ENCODE peak calls at places on chromosomes 7 and 10, in four cellular contexts. V is K562, T is GM12878, Y is HepG2. H is an unnamed sample.

GRCh38 chr7:96127746-96128145 is 194.2 kb downstream of the SLC25A13 start:
- DNase-seq in V (no peak), T (no peak), Y (no peak), H (no peak)

GRCh38 chr7:867001-867405 is 9.4 kb upstream of the GET4 start:
- DNase-seq in V (no peak), T (no peak), Y (no peak), H (no peak)

GRCh38 chr10:72688208-72688651 is 3.7 kb upstream of the MCU start:
- DNase-seq in V (peak; percentile 55), T (no peak), Y (peak; percentile 86), H (no peak)

GRCh38 chr7:152869677-152870051 is 110.1 kb downstream of the ACTR3B start:
- DNase-seq in V (no peak), T (no peak), Y (no peak), H (no peak)

GRCh38 chr10:97633921-97634320 is 621 bp upstream of the MORN4 start:
- DNase-seq in V (peak; percentile 57), T (no peak), Y (peak; percentile 7), H (no peak)

GRCh38 chr7:65812281-65812680 is 60.6 kb upstream of the VKORC1L1 start:
- DNase-seq in V (no peak), T (no peak), Y (no peak), H (no peak)

GRCh38 chr7:45972629-45973312 is 51.7 kb upstream of the IGFBP3 start:
- DNase-seq in V (no peak), T (no peak), Y (peak; percentile 88), H (no peak)

GRCh38 chr10:7707102-7707501 is 4.0 kb downstream of the ITIH2 start:
- DNase-seq in V (no peak), T (no peak), Y (peak; percentile 97), H (no peak)

GRCh38 chr10:132845780-132846595 is 60.0 kb upstream of the NKX6-2 start:
- DNase-seq in V (no peak), T (no peak), Y (no peak), H (no peak)

GRCh38 chr7:137084607-137085380 is 216.3 kb downstream of the CHRM2 start:
- DNase-seq in V (no peak), T (no peak), Y (no peak), H (no peak)

GRCh38 chr7:137940656-137941518 is 61.0 kb downstream of the CREB3L2 start:
- DNase-seq in V (peak; percentile 69), T (no peak), Y (peak; percentile 74), H (no peak)

GRCh38 chr7:24572421-24573007 is 738 bp upstream of the PALS2 start:
- DNase-seq in V (peak; percentile 20), T (no peak), Y (peak; percentile 13), H (peak; percentile 18)

GRCh38 chr7:14691597-14692203 is 210.9 kb downstream of the DGKB start:
- DNase-seq in V (peak; percentile 57), T (no peak), Y (peak; percentile 1), H (no peak)

GRCh38 chr7:64562246-64562620 is 638 bp downstream of the ZNF680 start:
- DNase-seq in V (no peak), T (no peak), Y (no peak), H (no peak)

GRCh38 chr10:43006490-43006889 is 70.4 kb upstream of the RET start:
- DNase-seq in V (no peak), T (no peak), Y (no peak), H (no peak)

GRCh38 chr7:112892263-112892662 is 102.1 kb upstream of the TMEM168 start:
- DNase-seq in V (no peak), T (no peak), Y (no peak), H (no peak)

GRCh38 chr7:371119-371778 is 81.3 kb downstream of the FOXL3 start:
- DNase-seq in V (peak; percentile 28), T (no peak), Y (peak; percentile 90), H (peak; percentile 50)

GRCh38 chr7:32385316-32385956 is 104.7 kb downstream of the LSM5 start:
- DNase-seq in V (no peak), T (no peak), Y (no peak), H (no peak)

GRCh38 chr7:90594791-90595317 is 1.3 kb upstream of the CDK14 start:
- DNase-seq in V (no peak), T (no peak), Y (no peak), H (peak; percentile 32)

GRCh38 chr10:132575320-132576201 is 38.0 kb downstream of the INPP5A start:
- DNase-seq in V (no peak), T (peak; percentile 89), Y (no peak), H (no peak)

GRCh38 chr10:24708081-24708480 is 15.6 kb downstream of the ARHGAP21 start:
- DNase-seq in V (no peak), T (no peak), Y (no peak), H (no peak)

GRCh38 chr10:7162331-7162730 is 248.5 kb downstream of the SFMBT2 start:
- DNase-seq in V (no peak), T (no peak), Y (no peak), H (no peak)

GRCh38 chr7:135448753-135449152 is 61.1 kb downstream of the CNOT4 start:
- DNase-seq in V (no peak), T (no peak), Y (no peak), H (no peak)

GRCh38 chr10:17006631-17007161 is 122.9 kb downstream of the CUBN start:
- DNase-seq in V (no peak), T (no peak), Y (no peak), H (no peak)

GRCh38 chr10:131946321-131946751 is 35.4 kb downstream of the BNIP3 start:
- DNase-seq in V (no peak), T (no peak), Y (no peak), H (no peak)

GRCh38 chr10:126469692-126470091 is 81.4 kb upstream of the ADAM12 start:
- DNase-seq in V (no peak), T (no peak), Y (no peak), H (no peak)

GRCh38 chr10:126468876-126469643 is 80.8 kb upstream of the ADAM12 start:
- DNase-seq in V (no peak), T (no peak), Y (no peak), H (no peak)

GRCh38 chr10:126465771-126466170 is 77.5 kb upstream of the ADAM12 start:
- DNase-seq in V (no peak), T (no peak), Y (no peak), H (no peak)

GRCh38 chr10:126463306-126463705 is 75.0 kb upstream of the ADAM12 start:
- DNase-seq in V (no peak), T (no peak), Y (no peak), H (peak; percentile 3)

DNA sequence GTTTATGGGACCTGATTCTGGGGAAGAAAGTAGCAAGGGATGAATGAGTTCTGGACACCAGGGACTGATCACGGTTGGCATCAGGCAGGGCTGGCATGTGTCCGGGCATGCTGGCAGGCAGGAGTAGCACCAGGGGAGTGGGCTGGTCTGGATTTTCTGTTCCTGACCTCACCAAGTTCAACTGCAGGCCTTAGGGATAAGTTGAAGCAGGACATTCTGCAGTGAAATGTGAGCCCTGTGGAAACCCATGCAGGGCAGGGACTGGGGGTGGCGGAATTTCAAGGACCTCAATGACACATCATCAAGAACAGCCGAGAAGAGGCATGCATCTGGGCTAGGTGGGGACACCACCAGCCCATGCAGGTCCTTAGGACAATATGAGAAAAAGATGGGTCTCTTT is 80.2 kb upstream of the ADAM12 start:
- DNase-seq in V (no peak), T (no peak), Y (no peak), H (no peak)
- TF ChIP-seq FOXK2 in V (no peak), T (no peak), Y (no peak), H (no peak)

GRCh38 chr10:20272575-20272974 is 456.3 kb downstream of the PLXDC2 start:
- DNase-seq in V (no peak), T (no peak), Y (no peak), H (no peak)

GRCh38 chr10:20271490-20271889 is 455.3 kb downstream of the PLXDC2 start:
- DNase-seq in V (no peak), T (no peak), Y (no peak), H (no peak)

GRCh38 chr10:20277820-20278219 is 461.6 kb downstream of the PLXDC2 start:
- DNase-seq in V (no peak), T (no peak), Y (no peak), H (no peak)

GRCh38 chr10:20274580-20274979 is 458.3 kb downstream of the PLXDC2 start:
- DNase-seq in V (no peak), T (no peak), Y (no peak), H (no peak)

GRCh38 chr10:20276127-20276979 is 460.1 kb downstream of the PLXDC2 start:
- DNase-seq in V (no peak), T (no peak), Y (peak; percentile 65), H (no peak)
- TF ChIP-seq BHLHE40 in V (no peak), T (no peak), Y (no peak), H (no peak)

GRCh38 chr10:119263966-119264621 is 56.7 kb downstream of the GRK5 start:
- DNase-seq in V (no peak), T (no peak), Y (no peak), H (no peak)
- TF ChIP-seq FOXK2 in V (no peak), T (no peak), Y (no peak), H (no peak)

DNA sequence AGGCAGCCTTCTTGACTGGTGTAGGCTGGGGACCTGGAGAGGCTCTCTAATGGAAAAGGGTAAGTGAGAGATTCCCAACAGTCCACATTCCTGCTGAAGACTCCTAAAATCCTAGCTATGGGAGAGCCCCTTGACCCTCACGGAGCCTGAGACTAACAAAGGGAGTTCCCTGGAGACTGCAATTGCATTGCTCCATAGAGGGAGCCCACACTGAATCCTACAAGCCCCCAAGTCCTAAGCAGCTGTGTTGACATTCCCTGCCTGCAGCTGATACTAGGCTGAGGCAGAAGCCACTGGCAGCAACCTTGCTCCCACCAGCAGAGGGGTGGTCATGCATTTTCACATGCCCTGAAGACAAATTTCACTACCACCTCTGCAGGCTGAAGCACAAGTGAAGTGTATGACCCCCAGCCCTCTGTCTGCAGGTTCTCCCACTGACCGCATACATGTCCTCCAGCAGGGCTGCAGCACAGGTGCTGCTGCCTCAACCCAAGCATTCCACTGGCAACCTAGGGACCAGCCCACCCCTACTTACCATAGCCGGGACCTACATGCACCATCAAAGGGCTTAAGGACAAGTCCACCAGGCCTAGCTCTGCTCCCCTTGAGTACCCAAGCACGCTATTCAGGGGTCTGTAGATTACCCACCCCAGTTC is 130.3 kb upstream of the SLC13A1 start:
- DNase-seq in V (no peak), T (no peak), Y (no peak), H (no peak)
- TF ChIP-seq BHLHE40 in V (no peak), T (no peak), Y (no peak), H (no peak)

DNA sequence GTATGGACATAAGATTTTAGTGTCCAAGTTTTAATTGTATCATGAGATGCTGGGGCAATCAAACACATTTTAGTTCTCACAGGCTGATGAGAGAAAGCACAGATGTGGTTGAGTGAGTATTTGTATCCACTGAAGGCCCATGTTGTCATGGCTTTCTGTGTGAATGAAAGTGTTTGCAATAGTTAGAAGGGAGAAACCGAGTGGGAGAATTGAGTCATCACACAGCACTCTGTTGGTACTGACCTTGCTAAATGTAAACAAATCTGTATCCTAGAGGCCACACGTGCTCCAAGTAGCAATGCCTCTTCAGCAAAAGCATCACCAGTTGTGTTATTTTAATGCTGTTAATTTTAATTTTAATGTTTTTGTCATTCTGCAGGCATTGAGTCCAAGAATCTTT is 121.2 kb downstream of the EMX2 start:
- DNase-seq in V (no peak), T (peak; percentile 83), Y (peak; percentile 6), H (no peak)
- TF ChIP-seq FOXK2 in V (no peak), T (no peak), Y (no peak), H (no peak)

GRCh38 chr10:116268976-116269375 is 4.0 kb downstream of the GFRA1 start:
- DNase-seq in V (no peak), T (no peak), Y (no peak), H (no peak)
- TF ChIP-seq BHLHE40 in V (no peak), T (no peak), Y (no peak), H (no peak)